ENCODE peak calls at places on chromosomes 16 and 17, in four cellular contexts. O, F, H and J are unnamed samples.
A peak's percentile ranks its signal among the peaks of the same experiment; 100 is the strongest.

GRCh38 chr16:5874899-5875298 is 777.3 kb upstream of the EEF2KMT start:
- DNase-seq in F (no peak), O (no peak), H (no peak), J (no peak)

GRCh38 chr17:59811209-59811608 is 81.5 kb downstream of the TUBD1 start:
- DNase-seq in O (no peak), F (no peak), H (no peak), J (no peak)

GRCh38 chr16:285146-286055 is 2.4 kb downstream of the PDIA2 start:
- DNase-seq in H (no peak), O (no peak), F (no peak), J (no peak)

GRCh38 chr17:82611140-82612058 is 36.8 kb downstream of the WDR45B start:
- DNase-seq in O (no peak), H (peak; percentile 50), F (no peak), J (no peak)

GRCh38 chr16:66696669-66697630 is at the start of gene CMTM4:
- DNase-seq in O (peak; percentile 87), F (peak; percentile 68), H (peak; percentile 97), J (peak; percentile 94)

GRCh38 chr16:25073849-25074248 is 37.7 kb upstream of the LCMT1 start:
- DNase-seq in H (no peak), F (no peak), O (no peak), J (no peak)

GRCh38 chr16:87979352-87979751 is 28.1 kb downstream of the BANP start:
- DNase-seq in O (no peak), F (no peak), H (no peak), J (no peak)

GRCh38 chr16:19884611-19885455 is at the start of gene GPRC5B:
- DNase-seq in O (peak; percentile 50), F (no peak), H (peak; percentile 91), J (peak; percentile 77)

GRCh38 chr17:44176257-44176656 is 5.8 kb downstream of the ASB16 start:
- DNase-seq in H (no peak), O (no peak), F (no peak), J (no peak)

GRCh38 chr17:4054446-4054845 is 88.4 kb downstream of the ZZEF1 start:
- DNase-seq in O (no peak), F (no peak), H (no peak), J (no peak)

GRCh38 chr17:17994271-17994670 is 21.6 kb downstream of the DRC3 start:
- DNase-seq in O (peak; percentile 81), H (no peak), F (peak; percentile 56), J (no peak)

GRCh38 chr17:6323626-6324356 is 111.1 kb downstream of the AIPL1 start:
- DNase-seq in H (peak; percentile 17), O (peak; percentile 19), F (no peak), J (no peak)

GRCh38 chr16:51193879-51194278 is 42.8 kb upstream of the SALL1 start:
- DNase-seq in H (no peak), O (no peak), F (no peak), J (no peak)

GRCh38 chr17:2158011-2158410 is 103.1 kb downstream of the HIC1 start:
- DNase-seq in O (no peak), F (peak; percentile 70), H (no peak), J (no peak)

DNA sequence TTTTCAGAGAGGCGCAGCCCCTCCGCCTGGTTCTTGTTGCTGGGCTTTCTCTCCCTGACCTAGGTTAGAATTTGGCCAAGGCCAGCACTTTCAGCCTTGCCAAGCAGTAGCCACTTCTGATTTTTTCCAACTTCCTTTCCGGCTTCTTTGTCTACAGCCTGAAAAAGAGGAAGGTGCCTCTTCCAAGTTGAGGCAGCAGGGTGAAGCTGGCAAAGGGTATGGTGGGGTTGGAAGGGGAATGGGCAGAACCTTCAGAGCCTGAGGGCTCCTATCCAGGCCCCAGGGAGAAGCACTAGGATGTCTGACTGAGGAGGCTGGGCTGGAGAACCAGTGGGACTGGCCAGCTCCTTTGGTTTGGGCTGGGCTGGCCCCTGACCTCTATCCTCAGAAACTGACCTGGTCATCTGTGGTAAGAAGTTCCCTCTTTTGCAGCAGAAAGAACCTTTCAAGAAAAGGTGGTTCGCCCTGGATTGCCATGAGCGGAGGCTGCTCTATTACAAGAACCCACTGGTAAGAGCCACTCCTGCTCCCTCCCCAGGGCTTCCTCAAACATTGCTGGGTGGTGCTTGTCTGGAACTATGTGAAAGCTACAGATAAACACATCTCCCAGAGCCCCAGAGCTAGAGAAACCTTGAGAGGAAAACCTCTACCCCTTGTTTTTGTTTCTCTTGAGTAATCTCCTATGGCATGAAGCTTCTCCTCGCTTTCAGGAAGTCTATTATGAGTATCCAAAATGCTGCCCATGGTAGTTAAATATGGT is 16.6 kb upstream of the RNF135 start:
- DNase-seq in H (no peak), O (no peak), F (no peak), J (no peak)
- TF ChIP-seq ELF4 in H (no peak), O (no peak), F (no peak), J (no peak)

GRCh38 chr16:84599528-84600202 is 18.2 kb downstream of the COTL1 start:
- DNase-seq in O (peak; percentile 74), H (no peak), F (peak; percentile 95), J (no peak)
- TF ChIP-seq ELF4 in O (no peak), H (no peak), F (no peak), J (no peak)

DNA sequence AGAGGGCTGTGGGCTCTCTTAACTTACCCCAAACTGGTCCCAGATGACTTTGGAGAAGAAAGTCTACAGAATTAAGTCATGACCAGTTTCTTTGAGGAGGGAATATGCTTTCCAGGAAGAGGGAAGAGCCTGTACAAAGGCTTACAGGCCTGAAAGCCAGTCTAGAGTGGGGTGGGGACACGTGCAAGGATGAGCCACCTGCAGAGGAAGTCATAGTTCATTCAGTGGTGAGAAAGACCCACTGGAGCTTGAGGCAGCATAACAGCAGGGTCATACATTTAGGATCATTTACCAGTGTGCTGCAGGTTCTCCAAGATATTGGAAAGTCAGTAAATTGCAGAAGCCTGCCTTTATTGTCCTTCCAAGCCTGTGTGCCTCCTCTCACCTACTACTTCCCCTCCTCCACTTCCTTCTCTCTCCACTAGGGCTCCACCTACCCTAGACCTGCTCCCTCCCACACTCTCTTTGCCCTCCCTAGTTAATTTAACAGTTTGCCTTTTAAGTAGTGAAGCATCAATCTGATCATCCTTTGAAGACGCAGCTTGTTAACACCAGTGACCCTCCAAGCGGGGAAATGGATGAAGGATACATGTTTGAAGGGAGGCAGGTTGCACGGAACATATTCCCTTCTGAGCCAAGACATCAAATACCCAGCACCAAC is 40.2 kb downstream of the CDRT15 start:
- DNase-seq in O (no peak), F (no peak), H (no peak), J (no peak)
- TF ChIP-seq ELF4 in O (no peak), F (no peak), H (no peak), J (no peak)

DNA sequence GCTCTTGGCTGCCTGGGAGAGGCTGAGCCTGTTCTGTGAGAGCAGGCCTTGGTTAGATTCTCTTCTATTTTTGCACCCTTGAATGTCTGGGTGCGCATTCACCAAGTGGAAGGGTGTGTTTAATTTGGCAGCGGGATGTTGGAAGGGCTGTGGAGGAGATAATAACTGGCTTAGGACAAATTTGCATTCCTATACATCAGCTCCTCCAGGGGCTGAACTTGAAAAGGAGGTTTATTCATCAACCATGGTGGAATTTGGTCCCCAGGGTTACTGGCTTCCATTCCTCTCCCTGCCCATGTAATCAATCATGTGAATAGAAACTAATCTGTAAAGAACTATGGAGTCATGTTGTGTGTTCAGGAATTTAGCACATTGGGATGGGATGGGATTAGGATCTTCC is 100.3 kb upstream of the FOXF1 start:
- DNase-seq in H (no peak), O (no peak), F (no peak), J (no peak)
- TF ChIP-seq ELF4 in H (no peak), O (no peak), F (no peak), J (no peak)